ENCODE peak calls at places on chromosomes 11 and 22, in six cellular contexts. One of them, this sample, is unnamed.

GRCh38 chr11:108586600-108586999 is 7.0 kb downstream of the EXPH5 start:
- DNase-seq in GM04503: no peak
- DNase-seq in NCI-H446 treated with DMSO at 0.1 percent for 48 hours: no peak
- DNase-seq in Peyer's patch: no peak
- DNase-seq in stimulated activated CD4-positive, alpha-beta T cell treated with anti-CD3 and anti-CD28 coated beads, Interleukin-15, amount 100 ng/mL, for 48 hours: no peak
- DNase-seq in effector memory CD4-positive, alpha-beta T cell: no peak
- DNase-seq in this sample: no peak

GRCh38 chr22:32020117-32020516 is 22.9 kb upstream of the SLC5A1 start:
- DNase-seq in Peyer's patch: no peak
- DNase-seq in stimulated activated CD4-positive, alpha-beta T cell treated with anti-CD3 and anti-CD28 coated beads, Interleukin-15, amount 100 ng/mL, for 48 hours: no peak
- DNase-seq in GM04503: peak; percentile 53
- DNase-seq in NCI-H446 treated with DMSO at 0.1 percent for 48 hours: no peak
- DNase-seq in effector memory CD4-positive, alpha-beta T cell: no peak
- DNase-seq in this sample: peak; percentile 60

GRCh38 chr22:22576244-22576988 is 17.4 kb upstream of the PRAME start:
- DNase-seq in effector memory CD4-positive, alpha-beta T cell: no peak
- DNase-seq in NCI-H446 treated with DMSO at 0.1 percent for 48 hours: no peak
- DNase-seq in stimulated activated CD4-positive, alpha-beta T cell treated with anti-CD3 and anti-CD28 coated beads, Interleukin-15, amount 100 ng/mL, for 48 hours: no peak
- DNase-seq in Peyer's patch: peak; percentile 40
- DNase-seq in GM04503: no peak
- DNase-seq in this sample: peak; percentile 63

GRCh38 chr22:35808377-35808776 is 90.7 kb downstream of the APOL5 start:
- DNase-seq in effector memory CD4-positive, alpha-beta T cell: no peak
- DNase-seq in NCI-H446 treated with DMSO at 0.1 percent for 48 hours: no peak
- DNase-seq in stimulated activated CD4-positive, alpha-beta T cell treated with anti-CD3 and anti-CD28 coated beads, Interleukin-15, amount 100 ng/mL, for 48 hours: no peak
- DNase-seq in GM04503: no peak
- DNase-seq in Peyer's patch: no peak
- DNase-seq in this sample: no peak

GRCh38 chr11:128235446-128235845 is 351.9 kb downstream of the ETS1 start:
- DNase-seq in effector memory CD4-positive, alpha-beta T cell: no peak
- DNase-seq in Peyer's patch: no peak
- DNase-seq in GM04503: no peak
- DNase-seq in stimulated activated CD4-positive, alpha-beta T cell treated with anti-CD3 and anti-CD28 coated beads, Interleukin-15, amount 100 ng/mL, for 48 hours: no peak
- DNase-seq in NCI-H446 treated with DMSO at 0.1 percent for 48 hours: no peak
- DNase-seq in this sample: no peak

GRCh38 chr11:1471736-1472135 is 14.8 kb downstream of the MOB2 start:
- DNase-seq in NCI-H446 treated with DMSO at 0.1 percent for 48 hours: no peak
- DNase-seq in stimulated activated CD4-positive, alpha-beta T cell treated with anti-CD3 and anti-CD28 coated beads, Interleukin-15, amount 100 ng/mL, for 48 hours: no peak
- DNase-seq in Peyer's patch: no peak
- DNase-seq in GM04503: no peak
- DNase-seq in effector memory CD4-positive, alpha-beta T cell: no peak
- DNase-seq in this sample: no peak

GRCh38 chr11:131889146-131889577 is 518.7 kb downstream of the NTM start:
- DNase-seq in GM04503: peak; percentile 87
- DNase-seq in Peyer's patch: no peak
- DNase-seq in effector memory CD4-positive, alpha-beta T cell: no peak
- DNase-seq in NCI-H446 treated with DMSO at 0.1 percent for 48 hours: no peak
- DNase-seq in stimulated activated CD4-positive, alpha-beta T cell treated with anti-CD3 and anti-CD28 coated beads, Interleukin-15, amount 100 ng/mL, for 48 hours: no peak
- DNase-seq in this sample: peak; percentile 33

GRCh38 chr11:28636033-28636432 is 527.8 kb downstream of the METTL15 start:
- DNase-seq in GM04503: no peak
- DNase-seq in effector memory CD4-positive, alpha-beta T cell: no peak
- DNase-seq in stimulated activated CD4-positive, alpha-beta T cell treated with anti-CD3 and anti-CD28 coated beads, Interleukin-15, amount 100 ng/mL, for 48 hours: no peak
- DNase-seq in Peyer's patch: no peak
- DNase-seq in NCI-H446 treated with DMSO at 0.1 percent for 48 hours: no peak
- DNase-seq in this sample: no peak

GRCh38 chr22:20793386-20794131 is 19.6 kb downstream of the SERPIND1 start:
- DNase-seq in effector memory CD4-positive, alpha-beta T cell: no peak
- DNase-seq in Peyer's patch: no peak
- DNase-seq in NCI-H446 treated with DMSO at 0.1 percent for 48 hours: no peak
- DNase-seq in GM04503: no peak
- DNase-seq in stimulated activated CD4-positive, alpha-beta T cell treated with anti-CD3 and anti-CD28 coated beads, Interleukin-15, amount 100 ng/mL, for 48 hours: no peak
- DNase-seq in this sample: no peak

GRCh38 chr11:108734956-108735559 is 70.2 kb downstream of the DDX10 start:
- DNase-seq in effector memory CD4-positive, alpha-beta T cell: no peak
- DNase-seq in stimulated activated CD4-positive, alpha-beta T cell treated with anti-CD3 and anti-CD28 coated beads, Interleukin-15, amount 100 ng/mL, for 48 hours: no peak
- DNase-seq in NCI-H446 treated with DMSO at 0.1 percent for 48 hours: no peak
- DNase-seq in GM04503: no peak
- DNase-seq in Peyer's patch: no peak
- DNase-seq in this sample: peak; percentile 30

GRCh38 chr11:117011541-117011908 is 86.7 kb downstream of the SIK3 start:
- DNase-seq in effector memory CD4-positive, alpha-beta T cell: no peak
- DNase-seq in GM04503: no peak
- DNase-seq in stimulated activated CD4-positive, alpha-beta T cell treated with anti-CD3 and anti-CD28 coated beads, Interleukin-15, amount 100 ng/mL, for 48 hours: no peak
- DNase-seq in NCI-H446 treated with DMSO at 0.1 percent for 48 hours: no peak
- DNase-seq in Peyer's patch: no peak
- DNase-seq in this sample: no peak

GRCh38 chr11:65041206-65042035 is at the start of gene SAC3D1:
- DNase-seq in stimulated activated CD4-positive, alpha-beta T cell treated with anti-CD3 and anti-CD28 coated beads, Interleukin-15, amount 100 ng/mL, for 48 hours: no peak
- DNase-seq in Peyer's patch: no peak
- DNase-seq in effector memory CD4-positive, alpha-beta T cell: no peak
- DNase-seq in NCI-H446 treated with DMSO at 0.1 percent for 48 hours: no peak
- DNase-seq in GM04503: no peak
- DNase-seq in this sample: peak; percentile 56

GRCh38 chr11:12629601-12630313 is 44.5 kb upstream of the TEAD1 start:
- DNase-seq in NCI-H446 treated with DMSO at 0.1 percent for 48 hours: no peak
- DNase-seq in GM04503: no peak
- DNase-seq in stimulated activated CD4-positive, alpha-beta T cell treated with anti-CD3 and anti-CD28 coated beads, Interleukin-15, amount 100 ng/mL, for 48 hours: no peak
- DNase-seq in effector memory CD4-positive, alpha-beta T cell: no peak
- DNase-seq in Peyer's patch: no peak
- DNase-seq in this sample: no peak

GRCh38 chr11:8093931-8094575 is 13.0 kb downstream of the TUB start:
- DNase-seq in effector memory CD4-positive, alpha-beta T cell: no peak
- DNase-seq in NCI-H446 treated with DMSO at 0.1 percent for 48 hours: no peak
- DNase-seq in stimulated activated CD4-positive, alpha-beta T cell treated with anti-CD3 and anti-CD28 coated beads, Interleukin-15, amount 100 ng/mL, for 48 hours: no peak
- DNase-seq in GM04503: no peak
- DNase-seq in Peyer's patch: no peak
- DNase-seq in this sample: no peak

GRCh38 chr11:33147559-33147958 is 13.7 kb downstream of the CSTF3 start:
- DNase-seq in stimulated activated CD4-positive, alpha-beta T cell treated with anti-CD3 and anti-CD28 coated beads, Interleukin-15, amount 100 ng/mL, for 48 hours: no peak
- DNase-seq in GM04503: no peak
- DNase-seq in effector memory CD4-positive, alpha-beta T cell: no peak
- DNase-seq in Peyer's patch: no peak
- DNase-seq in NCI-H446 treated with DMSO at 0.1 percent for 48 hours: no peak
- DNase-seq in this sample: no peak

GRCh38 chr11:27209562-27210005 is 153.4 kb downstream of the CCDC34 start:
- DNase-seq in effector memory CD4-positive, alpha-beta T cell: no peak
- DNase-seq in stimulated activated CD4-positive, alpha-beta T cell treated with anti-CD3 and anti-CD28 coated beads, Interleukin-15, amount 100 ng/mL, for 48 hours: no peak
- DNase-seq in GM04503: peak; percentile 87
- DNase-seq in NCI-H446 treated with DMSO at 0.1 percent for 48 hours: peak; percentile 98
- DNase-seq in Peyer's patch: no peak
- DNase-seq in this sample: peak; percentile 78

GRCh38 chr11:118650366-118650765 is 29.1 kb downstream of the TREH start:
- DNase-seq in GM04503: no peak
- DNase-seq in effector memory CD4-positive, alpha-beta T cell: no peak
- DNase-seq in stimulated activated CD4-positive, alpha-beta T cell treated with anti-CD3 and anti-CD28 coated beads, Interleukin-15, amount 100 ng/mL, for 48 hours: no peak
- DNase-seq in Peyer's patch: no peak
- DNase-seq in NCI-H446 treated with DMSO at 0.1 percent for 48 hours: no peak
- DNase-seq in this sample: no peak

GRCh38 chr11:14971865-14972580 is at the start of gene CALCA:
- DNase-seq in NCI-H446 treated with DMSO at 0.1 percent for 48 hours: no peak
- DNase-seq in effector memory CD4-positive, alpha-beta T cell: no peak
- DNase-seq in stimulated activated CD4-positive, alpha-beta T cell treated with anti-CD3 and anti-CD28 coated beads, Interleukin-15, amount 100 ng/mL, for 48 hours: no peak
- DNase-seq in Peyer's patch: no peak
- DNase-seq in GM04503: no peak
- DNase-seq in this sample: no peak

GRCh38 chr11:117520201-117520600 is 192.5 kb downstream of the CEP164 start:
- DNase-seq in GM04503: no peak
- DNase-seq in effector memory CD4-positive, alpha-beta T cell: no peak
- DNase-seq in NCI-H446 treated with DMSO at 0.1 percent for 48 hours: no peak
- DNase-seq in Peyer's patch: no peak
- DNase-seq in stimulated activated CD4-positive, alpha-beta T cell treated with anti-CD3 and anti-CD28 coated beads, Interleukin-15, amount 100 ng/mL, for 48 hours: no peak
- DNase-seq in this sample: peak; percentile 38

GRCh38 chr11:123166095-123166559 is 28.9 kb downstream of the CLMP start:
- DNase-seq in effector memory CD4-positive, alpha-beta T cell: no peak
- DNase-seq in NCI-H446 treated with DMSO at 0.1 percent for 48 hours: no peak
- DNase-seq in stimulated activated CD4-positive, alpha-beta T cell treated with anti-CD3 and anti-CD28 coated beads, Interleukin-15, amount 100 ng/mL, for 48 hours: no peak
- DNase-seq in GM04503: no peak
- DNase-seq in Peyer's patch: no peak
- DNase-seq in this sample: peak; percentile 46

GRCh38 chr11:134244593-134244992 is 8.6 kb downstream of the THYN1 start:
- DNase-seq in effector memory CD4-positive, alpha-beta T cell: no peak
- DNase-seq in Peyer's patch: no peak
- DNase-seq in NCI-H446 treated with DMSO at 0.1 percent for 48 hours: no peak
- DNase-seq in GM04503: no peak
- DNase-seq in stimulated activated CD4-positive, alpha-beta T cell treated with anti-CD3 and anti-CD28 coated beads, Interleukin-15, amount 100 ng/mL, for 48 hours: no peak
- DNase-seq in this sample: peak; percentile 28

GRCh38 chr22:24553597-24554315 is 1.2 kb downstream of the GUCD1 start:
- DNase-seq in GM04503: no peak
- DNase-seq in stimulated activated CD4-positive, alpha-beta T cell treated with anti-CD3 and anti-CD28 coated beads, Interleukin-15, amount 100 ng/mL, for 48 hours: no peak
- DNase-seq in NCI-H446 treated with DMSO at 0.1 percent for 48 hours: no peak
- DNase-seq in Peyer's patch: no peak
- DNase-seq in effector memory CD4-positive, alpha-beta T cell: no peak
- DNase-seq in this sample: no peak

GRCh38 chr11:43602670-43603069 is 77.9 kb upstream of the HSD17B12 start:
- DNase-seq in GM04503: no peak
- DNase-seq in Peyer's patch: no peak
- DNase-seq in effector memory CD4-positive, alpha-beta T cell: no peak
- DNase-seq in stimulated activated CD4-positive, alpha-beta T cell treated with anti-CD3 and anti-CD28 coated beads, Interleukin-15, amount 100 ng/mL, for 48 hours: no peak
- DNase-seq in NCI-H446 treated with DMSO at 0.1 percent for 48 hours: no peak
- DNase-seq in this sample: no peak

GRCh38 chr11:45852018-45852711 is 4.9 kb downstream of the CRY2 start:
- DNase-seq in effector memory CD4-positive, alpha-beta T cell: no peak
- DNase-seq in stimulated activated CD4-positive, alpha-beta T cell treated with anti-CD3 and anti-CD28 coated beads, Interleukin-15, amount 100 ng/mL, for 48 hours: no peak
- DNase-seq in GM04503: no peak
- DNase-seq in NCI-H446 treated with DMSO at 0.1 percent for 48 hours: no peak
- DNase-seq in Peyer's patch: no peak
- DNase-seq in this sample: no peak

GRCh38 chr11:16986434-16987204 is 27.6 kb downstream of the PLEKHA7 start:
- DNase-seq in Peyer's patch: peak; percentile 50
- DNase-seq in GM04503: no peak
- DNase-seq in NCI-H446 treated with DMSO at 0.1 percent for 48 hours: no peak
- DNase-seq in effector memory CD4-positive, alpha-beta T cell: peak; percentile 11
- DNase-seq in stimulated activated CD4-positive, alpha-beta T cell treated with anti-CD3 and anti-CD28 coated beads, Interleukin-15, amount 100 ng/mL, for 48 hours: peak; percentile 43
- DNase-seq in this sample: no peak

GRCh38 chr22:25853078-25853477 is 111.1 kb downstream of the MYO18B start:
- DNase-seq in GM04503: no peak
- DNase-seq in Peyer's patch: no peak
- DNase-seq in effector memory CD4-positive, alpha-beta T cell: no peak
- DNase-seq in stimulated activated CD4-positive, alpha-beta T cell treated with anti-CD3 and anti-CD28 coated beads, Interleukin-15, amount 100 ng/mL, for 48 hours: no peak
- DNase-seq in NCI-H446 treated with DMSO at 0.1 percent for 48 hours: no peak
- DNase-seq in this sample: no peak